ENCODE peak calls at places on chromosome 2, in eight cellular contexts. One of them, this sample, is unnamed.

GRCh38 chr2:182615036-182615435 is 101.0 kb upstream of the DNAJC10 start:
- DNase-seq in Peyer's patch: no peak
- DNase-seq in tibial nerve: no peak
- DNase-seq in IMR-90: no peak
- DNase-seq in ovary: no peak
- DNase-seq in stomach: no peak
- DNase-seq in heart left ventricle: no peak
- DNase-seq in upper lobe of left lung: no peak
- DNase-seq in this sample: no peak

GRCh38 chr2:64329848-64330247 is 124.1 kb upstream of the LGALSL start:
- DNase-seq in IMR-90: peak; percentile 4
- DNase-seq in tibial nerve: no peak
- DNase-seq in heart left ventricle: peak; percentile 47
- DNase-seq in stomach: peak; percentile 54
- DNase-seq in ovary: no peak
- DNase-seq in Peyer's patch: no peak
- DNase-seq in upper lobe of left lung: peak; percentile 42
- DNase-seq in this sample: no peak

GRCh38 chr2:85744771-85745601 is 8.8 kb upstream of the ATOH8 start:
- DNase-seq in tibial nerve: peak; percentile 59
- DNase-seq in IMR-90: peak; percentile 70
- DNase-seq in ovary: peak; percentile 72
- DNase-seq in upper lobe of left lung: no peak
- DNase-seq in Peyer's patch: no peak
- DNase-seq in heart left ventricle: no peak
- DNase-seq in stomach: no peak
- DNase-seq in this sample: no peak

GRCh38 chr2:201070966-201071304 is 536 bp downstream of the HYCC2 start:
- DNase-seq in heart left ventricle: no peak
- DNase-seq in IMR-90: no peak
- DNase-seq in stomach: no peak
- DNase-seq in tibial nerve: no peak
- DNase-seq in ovary: no peak
- DNase-seq in Peyer's patch: no peak
- DNase-seq in upper lobe of left lung: no peak
- DNase-seq in this sample: peak; percentile 14

GRCh38 chr2:42084231-42084671 is 36.4 kb downstream of the PKDCC start:
- DNase-seq in tibial nerve: peak; percentile 55
- DNase-seq in stomach: no peak
- DNase-seq in upper lobe of left lung: no peak
- DNase-seq in Peyer's patch: no peak
- DNase-seq in ovary: peak; percentile 45
- DNase-seq in IMR-90: peak; percentile 84
- DNase-seq in heart left ventricle: peak; percentile 44
- DNase-seq in this sample: no peak

GRCh38 chr2:228541794-228542193 is 360.3 kb upstream of the SPHKAP start:
- DNase-seq in stomach: no peak
- DNase-seq in IMR-90: peak; percentile 16
- DNase-seq in ovary: no peak
- DNase-seq in tibial nerve: no peak
- DNase-seq in heart left ventricle: no peak
- DNase-seq in upper lobe of left lung: no peak
- DNase-seq in Peyer's patch: no peak
- DNase-seq in this sample: no peak

GRCh38 chr2:9401059-9401547 is 22.2 kb downstream of the ITGB1BP1 start:
- DNase-seq in heart left ventricle: no peak
- DNase-seq in tibial nerve: no peak
- DNase-seq in Peyer's patch: no peak
- DNase-seq in ovary: no peak
- DNase-seq in upper lobe of left lung: no peak
- DNase-seq in stomach: no peak
- DNase-seq in IMR-90: no peak
- DNase-seq in this sample: no peak

GRCh38 chr2:74778381-74779371 is 55.3 kb upstream of the HK2 start:
- DNase-seq in upper lobe of left lung: no peak
- DNase-seq in ovary: no peak
- DNase-seq in heart left ventricle: no peak
- DNase-seq in Peyer's patch: no peak
- DNase-seq in stomach: no peak
- DNase-seq in tibial nerve: no peak
- DNase-seq in IMR-90: peak; percentile 18
- DNase-seq in this sample: peak; percentile 16

GRCh38 chr2:12457831-12458230 is 258.9 kb upstream of the TRIB2 start:
- DNase-seq in stomach: no peak
- DNase-seq in upper lobe of left lung: peak; percentile 29
- DNase-seq in Peyer's patch: no peak
- DNase-seq in tibial nerve: no peak
- DNase-seq in ovary: no peak
- DNase-seq in IMR-90: peak; percentile 54
- DNase-seq in heart left ventricle: no peak
- DNase-seq in this sample: no peak

GRCh38 chr2:122927217-122927616 is 1097.9 kb upstream of the CNTNAP5 start:
- DNase-seq in upper lobe of left lung: no peak
- DNase-seq in heart left ventricle: no peak
- DNase-seq in IMR-90: no peak
- DNase-seq in ovary: no peak
- DNase-seq in tibial nerve: no peak
- DNase-seq in stomach: no peak
- DNase-seq in Peyer's patch: no peak
- DNase-seq in this sample: no peak

DNA sequence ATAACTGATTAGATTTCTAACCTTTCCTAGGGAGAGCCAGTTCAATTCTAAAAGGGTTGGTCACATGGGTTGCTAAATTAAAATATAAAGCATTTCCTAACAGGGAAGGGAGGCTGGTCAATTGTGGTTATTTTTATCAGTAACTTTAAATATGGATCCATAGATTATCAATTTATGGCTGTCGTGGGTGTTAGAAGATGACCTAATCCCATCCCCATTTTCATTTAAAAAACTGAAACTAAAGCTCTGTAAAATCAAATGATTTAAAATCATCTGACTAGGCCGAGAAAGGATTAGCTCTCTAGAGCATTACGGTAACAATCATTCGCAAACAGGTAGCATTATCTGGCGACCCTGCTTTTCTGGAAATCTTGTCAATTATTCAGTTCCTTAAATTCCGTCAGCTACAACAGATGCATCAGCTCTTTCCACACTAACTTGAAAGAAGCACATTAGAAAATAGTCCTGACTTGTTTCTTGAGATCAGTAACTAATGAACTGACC is 940 bp upstream of the HNRNPA3 start:
- DNase-seq in upper lobe of left lung: no peak
- DNase-seq in IMR-90: no peak
- DNase-seq in tibial nerve: no peak
- DNase-seq in stomach: no peak
- DNase-seq in heart left ventricle: no peak
- DNase-seq in Peyer's patch: no peak
- DNase-seq in ovary: no peak
- DNase-seq in this sample: no peak
- TF ChIP-seq CTCF in upper lobe of left lung: no peak
- TF ChIP-seq CTCF in IMR-90: no peak
- TF ChIP-seq CTCF in tibial nerve: no peak
- TF ChIP-seq CTCF in stomach: no peak
- TF ChIP-seq CTCF in heart left ventricle: no peak
- TF ChIP-seq CTCF in Peyer's patch: no peak
- TF ChIP-seq CTCF in ovary: no peak
- TF ChIP-seq CTCF in this sample: no peak

GRCh38 chr2:118832071-118832790 is 15.2 kb downstream of the EN1 start:
- DNase-seq in IMR-90: no peak
- DNase-seq in Peyer's patch: no peak
- DNase-seq in heart left ventricle: no peak
- DNase-seq in stomach: no peak
- DNase-seq in tibial nerve: no peak
- DNase-seq in upper lobe of left lung: no peak
- DNase-seq in ovary: no peak
- DNase-seq in this sample: no peak

GRCh38 chr2:118833716-118834439 is 13.6 kb downstream of the EN1 start:
- DNase-seq in upper lobe of left lung: no peak
- DNase-seq in tibial nerve: no peak
- DNase-seq in IMR-90: no peak
- DNase-seq in ovary: no peak
- DNase-seq in Peyer's patch: no peak
- DNase-seq in stomach: no peak
- DNase-seq in heart left ventricle: no peak
- DNase-seq in this sample: no peak

GRCh38 chr2:118834901-118835738 is 12.3 kb downstream of the EN1 start:
- DNase-seq in Peyer's patch: no peak
- DNase-seq in heart left ventricle: no peak
- DNase-seq in IMR-90: no peak
- DNase-seq in ovary: no peak
- DNase-seq in stomach: no peak
- DNase-seq in upper lobe of left lung: no peak
- DNase-seq in tibial nerve: no peak
- DNase-seq in this sample: no peak

GRCh38 chr2:118834440-118834810 is 13.0 kb downstream of the EN1 start:
- DNase-seq in upper lobe of left lung: no peak
- DNase-seq in IMR-90: no peak
- DNase-seq in stomach: no peak
- DNase-seq in Peyer's patch: no peak
- DNase-seq in heart left ventricle: no peak
- DNase-seq in tibial nerve: no peak
- DNase-seq in ovary: no peak
- DNase-seq in this sample: no peak

DNA sequence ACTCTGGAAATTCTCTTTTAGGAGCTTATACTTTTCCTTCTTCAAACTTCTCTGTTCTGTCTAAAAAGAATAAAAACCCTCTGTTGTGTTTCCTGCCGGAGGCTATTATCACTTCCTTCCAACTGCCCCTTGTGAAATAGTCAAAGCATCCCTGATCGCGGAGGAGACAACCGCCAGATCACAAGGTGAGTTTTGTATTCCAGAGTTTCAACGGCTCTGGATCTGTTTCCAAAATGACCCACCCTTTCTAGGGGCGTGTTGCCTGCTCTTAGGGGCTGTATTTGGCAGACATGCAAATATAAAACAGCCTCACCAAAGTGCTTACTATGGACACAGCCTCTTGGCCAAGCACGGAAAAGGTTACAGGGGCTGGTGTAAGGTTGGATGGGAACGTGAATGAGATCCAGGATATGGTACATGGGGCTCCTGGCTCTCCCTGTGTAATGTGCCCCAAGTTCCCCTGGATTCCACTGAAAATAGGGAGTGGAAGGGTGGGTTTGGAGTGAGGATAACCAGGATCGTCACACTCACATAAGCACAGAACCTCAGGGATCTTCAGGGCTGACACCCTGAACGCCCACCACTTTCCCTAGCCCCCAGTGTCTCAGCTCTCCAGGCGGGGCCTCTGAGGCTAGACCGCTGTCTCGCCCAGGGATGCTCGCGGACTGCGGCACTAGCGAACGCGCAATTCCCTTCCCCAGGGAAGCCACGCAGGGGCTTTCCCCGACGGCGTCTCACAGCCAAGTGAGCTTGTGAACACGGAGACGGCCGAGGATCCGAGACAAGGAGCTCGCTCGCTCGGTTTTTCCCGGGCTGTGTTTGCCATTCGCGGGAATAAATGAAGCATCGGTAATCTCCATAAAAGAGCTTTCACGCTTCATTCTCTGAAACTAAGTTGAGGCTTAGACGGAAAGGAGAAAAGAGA is 14.4 kb downstream of the EN1 start:
- DNase-seq in stomach: no peak
- DNase-seq in heart left ventricle: no peak
- DNase-seq in ovary: no peak
- DNase-seq in tibial nerve: no peak
- DNase-seq in IMR-90: no peak
- DNase-seq in upper lobe of left lung: no peak
- DNase-seq in Peyer's patch: no peak
- DNase-seq in this sample: no peak
- H3K27me3 ChIP-seq in stomach: peaks cover 63% of the 10 kb centered on the region
- H3K27me3 ChIP-seq in heart left ventricle: peaks cover 49% of the 10 kb centered on the region
- H3K27me3 ChIP-seq in ovary: no peaks in the 10 kb centered on the region
- H3K27me3 ChIP-seq in tibial nerve: no peaks in the 10 kb centered on the region
- H3K27me3 ChIP-seq in IMR-90: peaks cover 67% of the 10 kb centered on the region
- H3K27me3 ChIP-seq in upper lobe of left lung: peaks cover 50% of the 10 kb centered on the region
- H3K27me3 ChIP-seq in Peyer's patch: peaks cover 44% of the 10 kb centered on the region
- H3K27me3 ChIP-seq in this sample: peaks cover 71% of the 10 kb centered on the region

DNA sequence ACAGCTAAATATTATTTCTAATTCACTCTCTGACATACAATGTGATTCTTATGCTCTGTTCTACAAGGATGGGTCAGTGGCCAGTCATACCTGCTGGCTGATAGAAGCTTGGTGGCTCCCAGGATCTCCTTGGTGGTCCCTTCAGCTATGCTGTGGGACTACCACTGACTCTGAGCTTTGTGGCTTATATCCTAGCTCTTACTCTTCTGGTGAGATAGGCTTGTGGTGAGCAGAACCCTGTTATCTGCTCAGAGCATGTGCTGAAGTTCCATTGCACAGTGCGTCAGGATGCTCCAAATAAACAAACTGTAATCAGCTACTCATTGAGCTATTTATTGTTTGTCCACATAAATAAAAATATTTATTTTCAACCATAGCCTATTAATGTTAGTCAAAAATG is 51.7 kb downstream of the MFSD6 start:
- DNase-seq in stomach: no peak
- DNase-seq in upper lobe of left lung: no peak
- DNase-seq in tibial nerve: no peak
- DNase-seq in IMR-90: no peak
- DNase-seq in Peyer's patch: no peak
- DNase-seq in heart left ventricle: no peak
- DNase-seq in ovary: no peak
- DNase-seq in this sample: no peak
- TF ChIP-seq POLR2A in stomach: no peak
- TF ChIP-seq POLR2A in upper lobe of left lung: no peak
- TF ChIP-seq POLR2A in tibial nerve: no peak
- TF ChIP-seq POLR2A in IMR-90: no peak
- TF ChIP-seq POLR2A in Peyer's patch: no peak
- TF ChIP-seq POLR2A in heart left ventricle: no peak
- TF ChIP-seq POLR2A in ovary: no peak
- TF ChIP-seq POLR2A in this sample: no peak

GRCh38 chr2:149652925-149653324 is 65.3 kb upstream of the MMADHC start:
- DNase-seq in Peyer's patch: no peak
- DNase-seq in heart left ventricle: no peak
- DNase-seq in ovary: no peak
- DNase-seq in tibial nerve: no peak
- DNase-seq in upper lobe of left lung: no peak
- DNase-seq in IMR-90: peak; percentile 29
- DNase-seq in stomach: no peak
- DNase-seq in this sample: no peak

GRCh38 chr2:149651229-149651628 is 63.7 kb upstream of the MMADHC start:
- DNase-seq in Peyer's patch: peak; percentile 43
- DNase-seq in ovary: no peak
- DNase-seq in stomach: no peak
- DNase-seq in heart left ventricle: no peak
- DNase-seq in IMR-90: no peak
- DNase-seq in upper lobe of left lung: no peak
- DNase-seq in tibial nerve: no peak
- DNase-seq in this sample: no peak

GRCh38 chr2:149648282-149649030 is 60.9 kb upstream of the MMADHC start:
- DNase-seq in stomach: no peak
- DNase-seq in ovary: no peak
- DNase-seq in tibial nerve: no peak
- DNase-seq in upper lobe of left lung: no peak
- DNase-seq in heart left ventricle: peak; percentile 43
- DNase-seq in IMR-90: peak; percentile 99
- DNase-seq in Peyer's patch: no peak
- DNase-seq in this sample: peak; percentile 72

GRCh38 chr2:149652520-149652919 is 64.9 kb upstream of the MMADHC start:
- DNase-seq in ovary: no peak
- DNase-seq in upper lobe of left lung: no peak
- DNase-seq in IMR-90: no peak
- DNase-seq in tibial nerve: no peak
- DNase-seq in Peyer's patch: no peak
- DNase-seq in heart left ventricle: no peak
- DNase-seq in stomach: no peak
- DNase-seq in this sample: no peak

GRCh38 chr2:149650006-149650405 is 62.4 kb upstream of the MMADHC start:
- DNase-seq in ovary: no peak
- DNase-seq in IMR-90: peak; percentile 51
- DNase-seq in Peyer's patch: no peak
- DNase-seq in upper lobe of left lung: no peak
- DNase-seq in stomach: no peak
- DNase-seq in tibial nerve: no peak
- DNase-seq in heart left ventricle: no peak
- DNase-seq in this sample: no peak
- TF ChIP-seq CTCF in ovary: no peak
- TF ChIP-seq CTCF in IMR-90: no peak
- TF ChIP-seq CTCF in Peyer's patch: no peak
- TF ChIP-seq CTCF in upper lobe of left lung: no peak
- TF ChIP-seq CTCF in stomach: no peak
- TF ChIP-seq CTCF in tibial nerve: no peak
- TF ChIP-seq CTCF in heart left ventricle: no peak
- TF ChIP-seq CTCF in this sample: no peak

This sample was measured in adrenal gland.